ENCODE peak calls at places on chromosome 1, in seven cellular contexts. One of them, this sample, is unnamed.
A peak's percentile ranks its signal among the peaks of the same experiment; 100 is the strongest.

GRCh38 chr1:239125027-239125426 is 261.3 kb upstream of the CHRM3 start:
- DNase-seq in OCI-LY7: no peak
- DNase-seq in LNCaP clone FGC: no peak
- DNase-seq in AG04449: no peak
- DNase-seq in fibroblast of the aortic adventitia: no peak
- DNase-seq in glutamatergic neuron: peak; percentile 21
- DNase-seq in mucosa of descending colon: no peak
- DNase-seq in this sample: peak; percentile 15

GRCh38 chr1:193042766-193043691 is 16.1 kb downstream of the UCHL5 start:
- DNase-seq in fibroblast of the aortic adventitia: no peak
- DNase-seq in mucosa of descending colon: no peak
- DNase-seq in OCI-LY7: no peak
- DNase-seq in LNCaP clone FGC: no peak
- DNase-seq in glutamatergic neuron: no peak
- DNase-seq in AG04449: no peak
- DNase-seq in this sample: no peak

GRCh38 chr1:244212219-244212618 is 161.1 kb downstream of the ZBTB18 start:
- DNase-seq in LNCaP clone FGC: no peak
- DNase-seq in OCI-LY7: no peak
- DNase-seq in fibroblast of the aortic adventitia: no peak
- DNase-seq in AG04449: no peak
- DNase-seq in glutamatergic neuron: no peak
- DNase-seq in mucosa of descending colon: no peak
- DNase-seq in this sample: no peak

GRCh38 chr1:235998812-235999211 is 66.1 kb downstream of the NID1 start:
- DNase-seq in glutamatergic neuron: no peak
- DNase-seq in LNCaP clone FGC: no peak
- DNase-seq in OCI-LY7: no peak
- DNase-seq in mucosa of descending colon: no peak
- DNase-seq in AG04449: no peak
- DNase-seq in fibroblast of the aortic adventitia: no peak
- DNase-seq in this sample: no peak

GRCh38 chr1:46188295-46189030 is 9.8 kb downstream of the POMGNT1 start:
- DNase-seq in glutamatergic neuron: no peak
- DNase-seq in OCI-LY7: no peak
- DNase-seq in LNCaP clone FGC: no peak
- DNase-seq in fibroblast of the aortic adventitia: peak; percentile 39
- DNase-seq in AG04449: no peak
- DNase-seq in mucosa of descending colon: peak; percentile 56
- DNase-seq in this sample: no peak

GRCh38 chr1:201585099-201585498 is 46.2 kb downstream of the NAV1 start:
- DNase-seq in LNCaP clone FGC: no peak
- DNase-seq in mucosa of descending colon: no peak
- DNase-seq in glutamatergic neuron: no peak
- DNase-seq in fibroblast of the aortic adventitia: no peak
- DNase-seq in AG04449: no peak
- DNase-seq in OCI-LY7: no peak
- DNase-seq in this sample: peak; percentile 74

GRCh38 chr1:24551910-24552571 is 3.8 kb upstream of the NCMAP start:
- DNase-seq in OCI-LY7: no peak
- DNase-seq in fibroblast of the aortic adventitia: no peak
- DNase-seq in LNCaP clone FGC: no peak
- DNase-seq in AG04449: no peak
- DNase-seq in glutamatergic neuron: peak; percentile 26
- DNase-seq in mucosa of descending colon: no peak
- DNase-seq in this sample: peak; percentile 9

GRCh38 chr1:113320272-113320671 is 70.0 kb upstream of the MAGI3 start:
- DNase-seq in mucosa of descending colon: no peak
- DNase-seq in OCI-LY7: no peak
- DNase-seq in LNCaP clone FGC: no peak
- DNase-seq in AG04449: no peak
- DNase-seq in glutamatergic neuron: no peak
- DNase-seq in fibroblast of the aortic adventitia: no peak
- DNase-seq in this sample: no peak

GRCh38 chr1:177789956-177790355 is 179.9 kb downstream of the SEC16B start:
- DNase-seq in LNCaP clone FGC: no peak
- DNase-seq in fibroblast of the aortic adventitia: no peak
- DNase-seq in mucosa of descending colon: no peak
- DNase-seq in OCI-LY7: no peak
- DNase-seq in glutamatergic neuron: no peak
- DNase-seq in AG04449: no peak
- DNase-seq in this sample: no peak

GRCh38 chr1:55420866-55421265 is 205.7 kb upstream of the USP24 start:
- DNase-seq in fibroblast of the aortic adventitia: peak; percentile 52
- DNase-seq in OCI-LY7: no peak
- DNase-seq in AG04449: no peak
- DNase-seq in LNCaP clone FGC: no peak
- DNase-seq in mucosa of descending colon: no peak
- DNase-seq in glutamatergic neuron: no peak
- DNase-seq in this sample: no peak

GRCh38 chr1:44030606-44031050 is 634 bp downstream of the SLC6A9 start:
- DNase-seq in mucosa of descending colon: no peak
- DNase-seq in fibroblast of the aortic adventitia: peak; percentile 30
- DNase-seq in LNCaP clone FGC: no peak
- DNase-seq in OCI-LY7: peak; percentile 78
- DNase-seq in glutamatergic neuron: peak; percentile 83
- DNase-seq in AG04449: no peak
- DNase-seq in this sample: no peak

GRCh38 chr1:95304803-95305202 is 70.8 kb downstream of the RWDD3 start:
- DNase-seq in OCI-LY7: no peak
- DNase-seq in glutamatergic neuron: no peak
- DNase-seq in LNCaP clone FGC: no peak
- DNase-seq in mucosa of descending colon: peak; percentile 20
- DNase-seq in AG04449: no peak
- DNase-seq in fibroblast of the aortic adventitia: no peak
- DNase-seq in this sample: no peak

GRCh38 chr1:3317456-3317855 is 137.0 kb upstream of the ARHGEF16 start:
- DNase-seq in glutamatergic neuron: no peak
- DNase-seq in fibroblast of the aortic adventitia: no peak
- DNase-seq in LNCaP clone FGC: no peak
- DNase-seq in AG04449: no peak
- DNase-seq in OCI-LY7: no peak
- DNase-seq in mucosa of descending colon: no peak
- DNase-seq in this sample: no peak

GRCh38 chr1:14606632-14607031 is 8.1 kb downstream of the KAZN start:
- DNase-seq in glutamatergic neuron: no peak
- DNase-seq in fibroblast of the aortic adventitia: no peak
- DNase-seq in OCI-LY7: peak; percentile 71
- DNase-seq in mucosa of descending colon: no peak
- DNase-seq in AG04449: no peak
- DNase-seq in LNCaP clone FGC: no peak
- DNase-seq in this sample: no peak

GRCh38 chr1:15151871-15152270 is 1.7 kb upstream of the TMEM51 start:
- DNase-seq in mucosa of descending colon: no peak
- DNase-seq in AG04449: no peak
- DNase-seq in fibroblast of the aortic adventitia: no peak
- DNase-seq in OCI-LY7: no peak
- DNase-seq in LNCaP clone FGC: no peak
- DNase-seq in glutamatergic neuron: no peak
- DNase-seq in this sample: no peak

GRCh38 chr1:33607444-33608005 is 135.1 kb downstream of the ZSCAN20 start:
- DNase-seq in glutamatergic neuron: no peak
- DNase-seq in AG04449: no peak
- DNase-seq in OCI-LY7: no peak
- DNase-seq in LNCaP clone FGC: no peak
- DNase-seq in fibroblast of the aortic adventitia: no peak
- DNase-seq in mucosa of descending colon: no peak
- DNase-seq in this sample: no peak

GRCh38 chr1:223140551-223140950 is 2.5 kb downstream of the TLR5 start:
- DNase-seq in fibroblast of the aortic adventitia: no peak
- DNase-seq in glutamatergic neuron: no peak
- DNase-seq in OCI-LY7: no peak
- DNase-seq in mucosa of descending colon: no peak
- DNase-seq in LNCaP clone FGC: no peak
- DNase-seq in AG04449: no peak
- DNase-seq in this sample: no peak

GRCh38 chr1:236800623-236801022 is 5.5 kb downstream of the MTR start:
- DNase-seq in fibroblast of the aortic adventitia: no peak
- DNase-seq in mucosa of descending colon: no peak
- DNase-seq in OCI-LY7: no peak
- DNase-seq in AG04449: no peak
- DNase-seq in glutamatergic neuron: no peak
- DNase-seq in LNCaP clone FGC: no peak
- DNase-seq in this sample: no peak

GRCh38 chr1:224339422-224340033 is 9.6 kb upstream of the NVL start:
- DNase-seq in AG04449: no peak
- DNase-seq in fibroblast of the aortic adventitia: no peak
- DNase-seq in mucosa of descending colon: no peak
- DNase-seq in glutamatergic neuron: no peak
- DNase-seq in LNCaP clone FGC: no peak
- DNase-seq in OCI-LY7: no peak
- DNase-seq in this sample: no peak

DNA sequence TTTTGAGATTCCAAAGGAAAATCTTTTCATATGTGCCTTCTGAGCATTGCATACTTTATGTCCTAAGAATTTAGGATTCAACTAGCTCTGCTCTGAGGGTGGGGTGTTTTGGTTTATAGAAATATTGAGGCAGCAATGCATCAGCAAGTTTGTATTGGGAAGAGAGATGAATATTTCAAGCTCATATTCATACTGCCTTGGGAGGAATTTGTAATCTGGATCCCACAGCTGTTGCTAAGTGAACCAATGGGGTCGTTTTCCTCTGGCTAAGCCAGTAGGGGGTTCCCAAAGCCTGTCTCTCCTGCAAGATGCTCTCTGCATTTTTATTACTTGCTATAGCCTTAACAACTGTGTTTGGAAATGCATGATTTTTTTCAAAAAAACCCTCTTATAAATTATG is 130.6 kb downstream of the SNX7 start:
- DNase-seq in OCI-LY7: no peak
- DNase-seq in mucosa of descending colon: no peak
- DNase-seq in LNCaP clone FGC: no peak
- DNase-seq in glutamatergic neuron: no peak
- DNase-seq in AG04449: peak; percentile 34
- DNase-seq in fibroblast of the aortic adventitia: peak; percentile 40
- DNase-seq in this sample: no peak
- TF ChIP-seq CTCF in OCI-LY7: no peak
- TF ChIP-seq CTCF in mucosa of descending colon: no peak
- TF ChIP-seq CTCF in LNCaP clone FGC: no peak
- TF ChIP-seq CTCF in glutamatergic neuron: no peak
- TF ChIP-seq CTCF in AG04449: no peak
- TF ChIP-seq CTCF in fibroblast of the aortic adventitia: no peak
- TF ChIP-seq CTCF in this sample: no peak

GRCh38 chr1:153628638-153629342 is 556 bp downstream of the S100A1 start:
- DNase-seq in LNCaP clone FGC: no peak
- DNase-seq in fibroblast of the aortic adventitia: no peak
- DNase-seq in glutamatergic neuron: no peak
- DNase-seq in AG04449: no peak
- DNase-seq in mucosa of descending colon: peak; percentile 32
- DNase-seq in OCI-LY7: no peak
- DNase-seq in this sample: no peak

GRCh38 chr1:153626477-153626928 is 802 bp downstream of the S100A13 start:
- DNase-seq in fibroblast of the aortic adventitia: no peak
- DNase-seq in AG04449: no peak
- DNase-seq in OCI-LY7: no peak
- DNase-seq in mucosa of descending colon: no peak
- DNase-seq in glutamatergic neuron: no peak
- DNase-seq in LNCaP clone FGC: no peak
- DNase-seq in this sample: no peak

GRCh38 chr1:153626929-153627796 is at the start of gene S100A13:
- DNase-seq in OCI-LY7: peak; percentile 67
- DNase-seq in AG04449: peak; percentile 70
- DNase-seq in glutamatergic neuron: peak; percentile 91
- DNase-seq in fibroblast of the aortic adventitia: peak; percentile 95
- DNase-seq in LNCaP clone FGC: peak; percentile 69
- DNase-seq in mucosa of descending colon: peak; percentile 88
- DNase-seq in this sample: peak; percentile 97

GRCh38 chr1:153629343-153629665 is 1.1 kb downstream of the S100A1 start:
- DNase-seq in glutamatergic neuron: no peak
- DNase-seq in LNCaP clone FGC: no peak
- DNase-seq in AG04449: no peak
- DNase-seq in fibroblast of the aortic adventitia: no peak
- DNase-seq in OCI-LY7: no peak
- DNase-seq in mucosa of descending colon: no peak
- DNase-seq in this sample: no peak

DNA sequence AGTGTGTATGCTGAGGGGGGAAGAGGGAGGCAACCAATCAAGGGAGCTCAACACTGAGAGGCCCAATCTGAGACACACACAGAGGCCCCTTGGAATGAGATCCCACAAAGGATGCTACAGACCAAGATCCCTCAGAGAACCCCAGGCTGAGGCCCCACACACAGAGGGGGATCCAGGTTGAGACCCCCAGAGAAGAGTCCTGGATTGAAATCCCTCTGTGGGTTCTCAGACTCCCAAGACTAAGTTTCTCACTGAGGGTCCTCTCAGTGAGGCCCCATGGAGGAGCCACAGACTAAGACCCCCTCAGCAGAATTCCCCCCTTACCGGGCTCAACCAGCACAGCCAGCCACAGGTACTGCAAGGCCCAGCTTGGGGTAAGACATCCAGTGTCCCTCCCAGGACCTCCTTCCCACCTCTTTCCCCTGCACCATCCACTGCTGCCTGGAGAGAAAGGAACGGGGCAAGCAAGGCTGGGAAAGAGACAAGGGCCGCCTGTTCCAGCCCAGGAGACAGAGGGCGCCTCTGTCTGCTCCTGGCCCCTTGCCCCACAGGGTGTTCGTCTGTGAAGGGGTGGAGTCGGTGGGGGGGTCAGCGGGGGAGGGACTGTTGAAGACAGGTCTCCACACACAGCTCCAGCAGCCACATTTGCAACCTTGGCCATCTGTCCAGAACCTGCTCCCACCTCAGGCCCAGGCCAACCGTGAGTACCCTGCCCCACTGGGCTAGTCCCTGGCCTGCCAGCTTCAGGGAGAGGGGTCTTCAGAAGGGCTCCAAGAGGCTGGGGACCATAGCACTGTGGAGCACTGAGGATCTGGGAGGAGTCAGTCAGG is at the start of gene S100A1:
- DNase-seq in LNCaP clone FGC: no peak
- DNase-seq in fibroblast of the aortic adventitia: no peak
- DNase-seq in mucosa of descending colon: peak; percentile 56
- DNase-seq in OCI-LY7: no peak
- DNase-seq in AG04449: no peak
- DNase-seq in glutamatergic neuron: no peak
- DNase-seq in this sample: no peak
- TF ChIP-seq CTCF in LNCaP clone FGC: no peak
- TF ChIP-seq CTCF in fibroblast of the aortic adventitia: no peak
- TF ChIP-seq CTCF in mucosa of descending colon: no peak
- TF ChIP-seq CTCF in OCI-LY7: peak; percentile 2
- TF ChIP-seq CTCF in AG04449: no peak
- TF ChIP-seq CTCF in glutamatergic neuron: peak; percentile 12
- TF ChIP-seq CTCF in this sample: peak; percentile 15

DNA sequence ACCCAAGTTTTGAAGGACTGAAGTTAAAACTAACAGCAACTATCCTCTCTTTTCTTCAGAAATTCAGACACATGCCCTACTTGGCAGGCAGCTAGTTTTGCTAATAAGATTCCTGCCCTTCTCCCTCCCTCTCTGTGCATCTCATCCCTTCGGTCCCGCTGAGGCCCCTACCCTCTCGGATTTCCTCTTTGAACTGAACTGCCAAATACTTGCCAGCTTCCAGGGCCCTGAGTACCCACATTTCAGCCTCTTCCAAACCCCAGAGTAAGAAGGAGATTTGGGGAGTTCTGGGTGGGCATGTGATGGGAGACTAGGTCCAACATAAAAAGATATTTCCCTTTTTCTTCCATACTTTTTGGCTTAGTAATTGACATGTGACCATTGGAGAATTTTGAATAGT is 116.6 kb upstream of the JUN start:
- DNase-seq in AG04449: no peak
- DNase-seq in mucosa of descending colon: no peak
- DNase-seq in OCI-LY7: no peak
- DNase-seq in glutamatergic neuron: no peak
- DNase-seq in fibroblast of the aortic adventitia: no peak
- DNase-seq in LNCaP clone FGC: no peak
- DNase-seq in this sample: no peak
- TF ChIP-seq CTCF in AG04449: no peak
- TF ChIP-seq CTCF in mucosa of descending colon: no peak
- TF ChIP-seq CTCF in OCI-LY7: no peak
- TF ChIP-seq CTCF in glutamatergic neuron: no peak
- TF ChIP-seq CTCF in fibroblast of the aortic adventitia: no peak
- TF ChIP-seq CTCF in LNCaP clone FGC: no peak
- TF ChIP-seq CTCF in this sample: no peak

GRCh38 chr1:35451125-35451528 is 106.1 kb downstream of the KIAA0319L start:
- DNase-seq in fibroblast of the aortic adventitia: peak; percentile 84
- DNase-seq in mucosa of descending colon: peak; percentile 83
- DNase-seq in LNCaP clone FGC: peak; percentile 56
- DNase-seq in glutamatergic neuron: peak; percentile 90
- DNase-seq in AG04449: no peak
- DNase-seq in OCI-LY7: peak; percentile 72
- DNase-seq in this sample: peak; percentile 73
- TF ChIP-seq CTCF in fibroblast of the aortic adventitia: peak; percentile 90
- TF ChIP-seq CTCF in mucosa of descending colon: peak; percentile 69
- TF ChIP-seq CTCF in LNCaP clone FGC: peak; percentile 92
- TF ChIP-seq CTCF in glutamatergic neuron: peak; percentile 74
- TF ChIP-seq CTCF in AG04449: peak; percentile 88
- TF ChIP-seq CTCF in OCI-LY7: peak; percentile 91
- TF ChIP-seq CTCF in this sample: peak; percentile 88

This sample was measured in HFFc6.